ENCODE peak calls at places on chromosome 19, in six cellular contexts. S is endothelial cell, V is AG04450, F is cardiac fibroblast, K is H9, X is stomach. O is an unnamed sample.

GRCh38 chr19:29245221-29245620 is 32.3 kb upstream of the UQCRFS1 start:
- DNase-seq in S (no peak), V (no peak), F (peak; percentile 7), K (no peak), X (no peak), O (peak; percentile 2)

GRCh38 chr19:23810496-23810895 is 51.8 kb upstream of the ZNF681 start:
- DNase-seq in S (no peak), V (no peak), F (no peak), K (no peak), X (no peak), O (no peak)

GRCh38 chr19:11304936-11305335 is 9.0 kb downstream of the TSPAN16 start:
- DNase-seq in S (no peak), V (no peak), F (no peak), K (no peak), X (no peak), O (no peak)

GRCh38 chr19:16328824-16329482 is 4.3 kb downstream of the KLF2 start:
- DNase-seq in S (no peak), V (no peak), F (peak; percentile 77), K (no peak), X (no peak), O (peak; percentile 54)

GRCh38 chr19:16612631-16613030 is 15.4 kb downstream of the MED26 start:
- DNase-seq in S (no peak), V (no peak), F (peak; percentile 54), K (no peak), X (no peak), O (peak; percentile 35)

GRCh38 chr19:35843676-35844481 is 8.4 kb downstream of the NPHS1 start:
- DNase-seq in S (no peak), V (no peak), F (peak; percentile 12), K (peak; percentile 96), X (peak; percentile 56), O (no peak)

GRCh38 chr19:9139609-9140158 is 513 bp upstream of the ZNF317 start:
- DNase-seq in S (no peak), V (no peak), F (no peak), K (no peak), X (no peak), O (no peak)

GRCh38 chr19:18897108-18898029 is 1.4 kb upstream of the CERS1 start:
- DNase-seq in S (no peak), V (no peak), F (no peak), K (no peak), X (no peak), O (no peak)

GRCh38 chr19:10052602-10053360 is 33.3 kb upstream of the SHFL start:
- DNase-seq in S (no peak), V (no peak), F (no peak), K (no peak), X (no peak), O (no peak)

GRCh38 chr19:58474291-58474996 is 1.7 kb upstream of the ZNF446 start:
- DNase-seq in S (no peak), V (peak; percentile 42), F (peak; percentile 35), K (no peak), X (no peak), O (peak; percentile 86)

GRCh38 chr19:1173845-1174809 is at the start of gene SBNO2:
- DNase-seq in S (peak; percentile 97), V (no peak), F (peak; percentile 93), K (peak; percentile 91), X (peak; percentile 95), O (peak; percentile 82)

GRCh38 chr19:6766357-6767080 is 716 bp downstream of the SH2D3A start:
- DNase-seq in S (no peak), V (no peak), F (no peak), K (peak; percentile 35), X (no peak), O (no peak)

GRCh38 chr19:45066921-45067661 is 9.2 kb downstream of the ZNF296 start:
- DNase-seq in S (no peak), V (no peak), F (no peak), K (no peak), X (no peak), O (no peak)

GRCh38 chr19:16589917-16590316 is 17.7 kb upstream of the SLC35E1 start:
- DNase-seq in S (no peak), V (no peak), F (no peak), K (no peak), X (no peak), O (no peak)

GRCh38 chr19:57620673-57621348 is 6.8 kb downstream of the ZNF134 start:
- DNase-seq in S (no peak), V (no peak), F (peak; percentile 15), K (no peak), X (no peak), O (no peak)

GRCh38 chr19:39320948-39321831 is 527 bp upstream of the LRFN1 start:
- DNase-seq in S (no peak), V (no peak), F (no peak), K (no peak), X (no peak), O (no peak)

GRCh38 chr19:20611866-20612265 is 46.3 kb upstream of the ZNF737 start:
- DNase-seq in S (no peak), V (no peak), F (no peak), K (no peak), X (no peak), O (no peak)

GRCh38 chr19:57241181-57241580 is 749 bp downstream of the ZNF805 start:
- DNase-seq in S (no peak), V (no peak), F (peak; percentile 51), K (no peak), X (no peak), O (peak; percentile 36)

GRCh38 chr19:4712771-4713170 is 10.9 kb downstream of the DPP9 start:
- DNase-seq in S (no peak), V (no peak), F (no peak), K (no peak), X (no peak), O (no peak)

GRCh38 chr19:2270157-2270571 is 11.8 kb downstream of the PEAK3 start:
- DNase-seq in S (no peak), V (no peak), F (peak; percentile 31), K (no peak), X (no peak), O (peak; percentile 42)

GRCh38 chr19:2268861-2269243 is 12.6 kb upstream of the JSRP1 start:
- DNase-seq in S (no peak), V (no peak), F (no peak), K (no peak), X (no peak), O (no peak)

GRCh38 chr19:2270572-2271515 is 11.1 kb downstream of the PEAK3 start:
- DNase-seq in S (peak; percentile 51), V (peak; percentile 58), F (peak; percentile 93), K (no peak), X (peak; percentile 82), O (peak; percentile 86)

GRCh38 chr19:2268480-2268830 is 12.2 kb upstream of the JSRP1 start:
- DNase-seq in S (no peak), V (no peak), F (no peak), K (no peak), X (no peak), O (no peak)

DNA sequence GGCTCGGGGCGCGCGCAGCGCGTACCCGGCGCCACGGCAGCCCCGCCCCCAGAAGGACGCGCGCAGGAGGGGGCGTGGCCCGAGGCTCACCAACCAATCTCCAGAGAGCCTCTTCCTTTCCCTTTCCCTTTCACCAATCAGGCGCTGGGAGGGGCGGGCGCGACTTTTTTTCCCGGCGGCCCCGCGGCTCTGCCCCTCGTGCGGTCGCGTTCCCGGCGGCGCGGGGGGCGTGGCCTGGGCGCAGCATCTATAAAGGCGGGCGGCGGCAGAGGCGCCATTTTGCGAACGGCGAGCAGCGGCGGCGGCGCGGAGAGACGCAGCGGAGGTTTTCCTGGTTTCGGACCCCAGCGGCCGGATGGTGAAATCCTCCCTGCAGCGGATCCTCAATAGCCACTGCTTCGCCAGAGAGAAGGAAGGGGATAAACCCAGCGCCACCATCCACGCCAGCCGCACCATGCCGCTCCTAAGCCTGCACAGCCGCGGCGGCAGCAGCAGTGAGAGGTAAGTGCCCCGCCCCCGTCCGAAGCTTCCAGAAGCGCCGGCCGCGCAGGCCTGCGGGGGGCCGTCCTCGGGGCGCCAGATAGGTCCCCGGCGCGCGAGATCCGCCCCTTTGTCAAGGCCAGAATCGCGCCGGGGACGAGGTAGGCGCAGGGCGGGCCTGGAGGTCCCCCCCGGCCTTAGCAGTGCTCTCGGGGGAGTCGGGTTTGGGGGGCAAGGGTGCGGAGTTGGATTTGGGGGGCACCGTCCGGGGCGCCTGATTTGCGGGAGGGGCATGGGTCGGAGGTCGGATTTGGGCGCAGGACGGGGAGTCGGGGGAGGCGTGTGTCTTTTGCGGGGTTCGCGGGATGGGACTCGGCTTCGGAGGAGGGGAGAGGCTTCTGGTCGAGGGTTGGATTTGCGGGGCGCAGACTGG is 12.5 kb downstream of the PEAK3 start:
- DNase-seq in S (peak; percentile 99), V (peak; percentile 89), F (peak; percentile 98), K (peak; percentile 97), X (peak; percentile 98), O (peak; percentile 96)
- TF ChIP-seq CTCF in S (no peak), V (peak; percentile 7), F (no peak), K (peak; percentile 27), X (no peak), O (no peak)

GRCh38 chr19:2550431-2551171 is 74.7 kb downstream of the GADD45B start:
- DNase-seq in S (no peak), V (no peak), F (no peak), K (peak; percentile 47), X (no peak), O (peak; percentile 51)
- TF ChIP-seq CTCF in S (no peak), V (no peak), F (no peak), K (peak; percentile 22), X (no peak), O (peak; percentile 23)

DNA sequence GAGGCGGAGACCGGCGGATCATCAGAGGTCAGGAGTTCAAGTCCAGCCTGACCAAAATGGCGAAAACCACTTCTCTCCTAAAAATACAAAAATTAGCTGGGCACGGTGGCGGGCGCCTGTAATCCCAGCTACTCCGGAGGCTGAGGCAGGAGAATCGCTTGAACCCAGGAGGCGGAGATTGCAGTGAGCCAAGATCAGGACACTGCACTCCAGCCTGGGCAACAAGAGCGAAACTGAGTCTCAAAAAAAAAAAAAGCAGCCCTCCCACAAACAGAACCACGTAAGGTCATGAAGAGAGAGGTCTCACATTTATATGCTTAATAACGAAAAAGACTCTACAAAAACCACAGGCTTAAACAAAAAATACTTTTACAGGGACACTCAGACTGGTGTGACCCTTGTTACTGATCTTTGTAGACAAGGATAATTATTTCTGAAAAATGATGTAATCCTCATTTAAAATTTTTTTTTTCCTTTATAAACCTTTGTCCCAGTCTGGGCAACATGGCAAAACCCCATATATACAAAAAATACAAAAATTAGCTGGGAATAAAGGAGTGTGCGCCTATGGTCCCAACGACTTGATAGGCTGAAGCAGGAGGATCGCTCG is 909 bp upstream of the ZNF77 start:
- DNase-seq in S (no peak), V (no peak), F (no peak), K (no peak), X (no peak), O (no peak)
- TF ChIP-seq CTCF in S (no peak), V (no peak), F (no peak), K (no peak), X (no peak), O (no peak)

DNA sequence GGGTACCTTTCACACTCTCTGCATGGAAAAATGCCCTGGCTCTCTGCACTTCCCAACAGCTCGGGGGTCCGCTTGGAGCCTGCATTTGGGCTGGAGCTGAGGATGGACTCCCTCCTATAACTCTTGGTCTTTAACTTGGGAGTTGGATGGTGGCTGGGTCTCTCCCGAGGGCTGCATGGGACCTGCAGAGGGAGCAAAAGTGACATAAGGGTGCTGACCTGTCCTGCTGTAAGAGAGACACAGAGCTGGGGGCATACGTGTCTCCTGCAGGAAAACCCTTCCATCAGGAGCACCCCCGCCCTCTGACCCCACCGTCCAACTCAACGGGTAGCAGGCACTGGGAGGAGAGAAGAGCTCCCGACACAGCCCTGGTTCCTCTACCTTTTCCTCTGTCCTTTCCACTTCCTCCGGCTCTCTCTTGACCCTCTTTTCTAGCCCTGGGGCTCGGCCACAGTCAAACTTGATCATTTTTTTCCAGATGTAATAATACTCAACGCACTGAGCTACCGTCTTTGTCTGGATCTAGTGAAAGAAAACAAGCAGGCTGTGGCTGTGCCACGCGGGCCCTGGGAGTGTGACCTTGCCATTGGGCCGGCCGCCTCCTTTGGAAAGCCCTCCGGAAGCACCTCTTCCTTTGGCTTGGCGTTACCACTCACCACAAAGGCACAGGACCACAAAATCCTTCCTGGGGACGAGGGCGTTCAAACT is 6.8 kb upstream of the NAPA start:
- DNase-seq in S (no peak), V (no peak), F (no peak), K (no peak), X (no peak), O (no peak)
- TF ChIP-seq CTCF in S (no peak), V (no peak), F (no peak), K (no peak), X (no peak), O (no peak)